ENCODE peak calls at places on chromosomes 1 and 21, in nine cellular contexts. P, H, L, C, S, R, U, W and M are unnamed samples. For H3K36me3, the result is how much of the 10 kb centered on the place peaks cover.

GRCh38 chr1:6037338-6037762 is 8.3 kb upstream of the KCNAB2 start:
- DNase-seq in L (no peak), C (no peak), P (no peak), H (no peak), S (no peak), W (no peak), U (no peak), R (no peak), M (no peak)

GRCh38 chr1:58528518-58528917 is 18.0 kb downstream of the OMA1 start:
- DNase-seq in U (no peak), P (no peak), L (no peak), H (peak), S (no peak), C (no peak), R (no peak), W (no peak), M (no peak)

GRCh38 chr1:33130297-33130696 is 49.3 kb downstream of the AZIN2 start:
- DNase-seq in P (no peak), W (no peak), L (no peak), U (no peak), H (peak), S (no peak), C (no peak), R (no peak), M (no peak)

GRCh38 chr1:117512728-117513321 is 93.0 kb upstream of the TENT5C start:
- DNase-seq in P (no peak), L (no peak), R (no peak), S (no peak), H (peak), C (no peak), W (no peak), U (no peak), M (peak)

GRCh38 chr1:175262646-175263045 is 70.1 kb upstream of the KIAA0040 start:
- DNase-seq in P (no peak), W (no peak), H (no peak), U (no peak), S (no peak), L (no peak), C (no peak), R (no peak), M (no peak)

GRCh38 chr1:223331929-223332328 is 32.0 kb downstream of the SUSD4 start:
- DNase-seq in C (no peak), R (no peak), P (no peak), H (no peak), L (no peak), W (no peak), U (no peak), S (no peak), M (no peak)

GRCh38 chr1:202585591-202585934 is 124.7 kb downstream of the SYT2 start:
- DNase-seq in S (no peak), U (no peak), C (no peak), L (no peak), W (no peak), P (no peak), H (no peak), R (no peak), M (no peak)

GRCh38 chr1:163824490-163824889 is 502.7 kb downstream of the NUF2 start:
- DNase-seq in W (no peak), C (no peak), U (no peak), L (no peak), P (no peak), S (no peak), H (peak), R (no peak), M (no peak)

GRCh38 chr1:51328279-51328678 is 2.1 kb downstream of the TTC39A start:
- DNase-seq in C (no peak), L (no peak), W (no peak), S (no peak), R (no peak), H (no peak), P (no peak), U (no peak), M (no peak)

GRCh38 chr1:143698016-143698415 is 273.8 kb downstream of the FAM72C start:
- DNase-seq in W (peak), H (peak), L (peak), S (no peak), P (no peak), U (no peak), C (no peak), R (peak), M (no peak)

GRCh38 chr1:43587594-43587993 is 56.9 kb downstream of the PTPRF start:
- DNase-seq in L (no peak), U (no peak), H (no peak), S (no peak), R (no peak), P (no peak), C (no peak), W (no peak), M (no peak)

GRCh38 chr21:17777321-17777720 is 41.8 kb downstream of the C21orf91 start:
- DNase-seq in S (no peak), P (no peak), U (no peak), H (no peak), C (no peak), W (no peak), R (no peak), L (no peak), M (no peak)

GRCh38 chr1:95259245-95259644 is 25.2 kb downstream of the RWDD3 start:
- DNase-seq in L (no peak), W (no peak), U (no peak), H (no peak), P (no peak), S (no peak), R (no peak), C (no peak), M (no peak)

GRCh38 chr1:100279358-100279923 is 13.4 kb downstream of the RTCA start:
- DNase-seq in U (no peak), H (no peak), C (no peak), R (no peak), S (no peak), P (no peak), W (no peak), L (no peak), M (no peak)

GRCh38 chr1:114740331-114740730 is 17.5 kb downstream of the CSDE1 start:
- DNase-seq in H (no peak), R (no peak), P (no peak), W (no peak), S (no peak), U (no peak), C (no peak), L (no peak), M (no peak)

GRCh38 chr1:114741963-114742746 is 15.6 kb downstream of the CSDE1 start:
- DNase-seq in L (no peak), U (no peak), C (no peak), R (no peak), H (no peak), P (no peak), S (no peak), W (no peak), M (no peak)

GRCh38 chr1:114735479-114735878 is 18.9 kb upstream of the NRAS start:
- DNase-seq in W (no peak), L (no peak), P (no peak), H (no peak), U (no peak), C (no peak), S (no peak), R (no peak), M (no peak)

DNA sequence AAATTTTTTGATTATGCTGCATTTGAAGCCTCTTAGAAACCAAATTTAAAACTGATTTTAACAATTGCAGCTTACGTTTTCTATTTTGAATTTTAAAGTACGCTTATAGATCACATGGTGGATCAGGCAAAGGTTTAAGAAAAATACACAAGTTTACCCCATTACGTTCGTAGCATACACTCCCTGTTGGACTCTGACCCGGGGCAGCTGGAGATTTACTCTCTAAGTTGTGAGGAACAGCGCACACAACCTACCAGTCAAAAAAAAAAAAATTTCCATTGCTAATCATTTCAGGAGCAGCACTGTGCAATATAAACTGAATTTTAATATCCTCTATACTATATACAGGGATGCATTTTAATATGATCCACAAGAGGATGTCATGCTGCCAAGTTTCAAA is 20.5 kb downstream of the CSDE1 start:
- DNase-seq in H (no peak), C (no peak), R (no peak), U (no peak), P (no peak), W (no peak), S (no peak), L (no peak), M (no peak)
- H3K36me3 ChIP-seq in H (under half), C (under half), R (half or more), U (half or more), P (half or more), W (half or more), S (under half), L (half or more), M (half or more)

DNA sequence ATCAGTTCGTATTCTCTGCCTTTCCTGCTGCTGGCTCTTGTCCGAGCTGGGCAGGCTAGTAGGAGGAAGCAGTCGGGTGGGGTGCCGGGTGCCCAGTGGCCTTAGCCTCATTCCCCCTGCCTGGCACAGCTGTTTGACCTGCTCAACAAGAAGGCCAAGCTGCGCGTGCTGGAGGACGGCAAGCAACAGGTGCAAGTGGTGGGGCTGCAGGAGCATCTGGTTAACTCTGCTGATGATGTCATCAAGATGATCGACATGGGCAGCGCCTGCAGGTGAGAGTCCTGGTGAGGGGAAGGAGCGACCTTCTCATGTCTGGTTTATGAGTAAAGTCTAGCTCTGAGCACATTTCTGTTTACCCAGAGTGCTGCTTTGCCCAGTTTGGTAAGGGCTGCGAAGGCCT is 16.3 kb upstream of the RPS8 start:
- DNase-seq in W (no peak), R (no peak), C (no peak), L (no peak), H (no peak), S (no peak), U (no peak), P (no peak), M (no peak)
- H3K36me3 ChIP-seq in W (under half), R (under half), C (under half), L (half or more), H (under half), S (under half), U (under half), P (under half), M (under half)

DNA sequence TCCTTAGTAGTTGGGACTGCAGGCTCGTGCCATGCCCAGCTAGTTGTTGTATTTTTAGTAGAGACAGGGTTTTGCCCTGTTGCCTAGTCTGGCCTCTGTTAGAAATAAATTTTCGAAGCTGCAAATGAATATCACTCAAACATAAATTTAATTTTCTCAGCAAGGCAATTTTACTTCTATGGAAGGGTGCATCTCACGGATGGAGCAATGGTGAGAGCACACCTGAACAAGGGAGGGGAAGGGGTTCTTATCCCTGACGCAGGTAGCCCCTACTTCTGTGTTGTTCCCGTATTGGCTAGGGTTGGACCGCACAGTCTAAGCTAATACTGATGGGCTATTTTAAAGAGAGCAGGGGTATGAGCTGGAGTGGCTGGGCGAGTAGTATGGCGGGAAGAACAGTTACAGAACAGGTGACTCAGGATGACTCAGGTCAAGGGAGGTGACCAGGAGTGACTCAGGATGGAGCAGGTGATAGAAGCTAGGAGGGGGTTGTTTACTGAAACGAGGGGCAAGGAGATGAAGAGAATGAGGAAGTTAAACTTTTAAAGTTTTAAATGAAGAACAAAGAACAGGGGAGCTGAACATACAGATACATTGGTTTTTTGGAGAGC is 7.5 kb downstream of the MDM4 start:
- DNase-seq in L (no peak), H (no peak), C (no peak), S (no peak), R (no peak), U (no peak), W (no peak), P (no peak), M (no peak)
- H3K36me3 ChIP-seq in L (half or more), H (under half), C (under half), S (under half), R (under half), U (under half), W (half or more), P (under half), M (under half)

DNA sequence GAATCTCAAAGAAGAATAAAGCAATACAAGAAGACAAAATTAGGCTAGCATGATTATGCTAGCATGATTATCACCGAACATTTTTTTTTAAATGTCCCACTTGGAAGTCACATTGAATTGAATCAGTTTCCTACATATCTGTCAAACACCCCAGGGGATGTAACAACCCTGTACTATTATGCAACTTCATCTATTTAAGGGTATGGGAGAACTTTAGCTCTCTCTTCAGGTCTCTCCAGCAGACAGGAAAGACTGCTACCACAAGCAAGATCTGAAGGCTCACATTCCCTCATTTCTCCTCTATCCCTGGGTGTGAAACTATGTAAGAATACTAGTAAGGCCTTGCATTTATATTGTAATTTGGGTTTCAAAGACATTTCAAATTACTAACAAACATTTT is 52.8 kb downstream of the EDEM3 start:
- DNase-seq in R (no peak), S (no peak), W (no peak), P (no peak), U (no peak), C (no peak), H (no peak), L (no peak), M (no peak)
- H3K36me3 ChIP-seq in R (under half), S (under half), W (half or more), P (under half), U (half or more), C (under half), H (under half), L (half or more), M (half or more)

GRCh38 chr1:3883194-3883920 is 16.7 kb downstream of the C1orf174 start:
- DNase-seq in H (no peak), C (no peak), P (no peak), R (no peak), U (no peak), S (no peak), L (no peak), W (peak), M (no peak)
- H3K36me3 ChIP-seq in H (under half), C (under half), P (under half), R (under half), U (half or more), S (under half), L (half or more), W (half or more), M (half or more)

DNA sequence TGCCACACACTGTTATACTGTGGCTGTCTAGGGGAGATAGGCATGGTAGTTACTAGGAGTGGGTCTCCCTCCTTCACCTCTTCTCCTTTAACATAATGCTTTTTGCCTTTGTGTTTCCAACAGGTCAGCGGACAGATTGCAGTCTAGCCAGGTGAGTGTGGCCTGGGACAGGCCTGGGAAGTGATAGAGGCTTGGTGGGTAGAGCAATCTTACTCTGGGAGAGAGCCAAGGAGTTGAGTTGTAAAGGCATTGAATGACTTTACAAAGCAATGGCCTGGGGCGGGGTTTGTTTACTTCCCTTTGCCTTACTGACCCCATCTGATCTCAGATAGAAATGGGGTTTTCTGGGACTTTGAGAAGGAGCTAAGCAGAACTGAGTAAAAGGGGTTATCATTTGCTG is 51.0 kb upstream of the IKBKE start:
- DNase-seq in L (no peak), U (no peak), P (no peak), C (no peak), R (no peak), W (no peak), S (no peak), H (no peak), M (no peak)
- H3K36me3 ChIP-seq in L (half or more), U (under half), P (under half), C (under half), R (under half), W (half or more), S (under half), H (under half), M (half or more)

GRCh38 chr1:212975607-212975918 is 25.2 kb downstream of the VASH2 start:
- DNase-seq in S (no peak), H (peak), C (no peak), U (no peak), P (no peak), R (no peak), W (no peak), L (no peak), M (no peak)

GRCh38 chr1:212976586-212976985 is 26.2 kb downstream of the VASH2 start:
- DNase-seq in W (no peak), L (no peak), H (no peak), R (no peak), U (no peak), C (no peak), S (no peak), P (no peak), M (no peak)

GRCh38 chr1:212979340-212980122 is 29.2 kb downstream of the VASH2 start:
- DNase-seq in R (no peak), U (no peak), H (no peak), W (no peak), L (no peak), P (no peak), S (no peak), C (no peak), M (peak)

GRCh38 chr1:212980123-212980800 is 29.9 kb downstream of the VASH2 start:
- DNase-seq in S (no peak), C (no peak), P (no peak), H (peak), R (peak), L (peak), U (peak), W (no peak), M (no peak)

DNA sequence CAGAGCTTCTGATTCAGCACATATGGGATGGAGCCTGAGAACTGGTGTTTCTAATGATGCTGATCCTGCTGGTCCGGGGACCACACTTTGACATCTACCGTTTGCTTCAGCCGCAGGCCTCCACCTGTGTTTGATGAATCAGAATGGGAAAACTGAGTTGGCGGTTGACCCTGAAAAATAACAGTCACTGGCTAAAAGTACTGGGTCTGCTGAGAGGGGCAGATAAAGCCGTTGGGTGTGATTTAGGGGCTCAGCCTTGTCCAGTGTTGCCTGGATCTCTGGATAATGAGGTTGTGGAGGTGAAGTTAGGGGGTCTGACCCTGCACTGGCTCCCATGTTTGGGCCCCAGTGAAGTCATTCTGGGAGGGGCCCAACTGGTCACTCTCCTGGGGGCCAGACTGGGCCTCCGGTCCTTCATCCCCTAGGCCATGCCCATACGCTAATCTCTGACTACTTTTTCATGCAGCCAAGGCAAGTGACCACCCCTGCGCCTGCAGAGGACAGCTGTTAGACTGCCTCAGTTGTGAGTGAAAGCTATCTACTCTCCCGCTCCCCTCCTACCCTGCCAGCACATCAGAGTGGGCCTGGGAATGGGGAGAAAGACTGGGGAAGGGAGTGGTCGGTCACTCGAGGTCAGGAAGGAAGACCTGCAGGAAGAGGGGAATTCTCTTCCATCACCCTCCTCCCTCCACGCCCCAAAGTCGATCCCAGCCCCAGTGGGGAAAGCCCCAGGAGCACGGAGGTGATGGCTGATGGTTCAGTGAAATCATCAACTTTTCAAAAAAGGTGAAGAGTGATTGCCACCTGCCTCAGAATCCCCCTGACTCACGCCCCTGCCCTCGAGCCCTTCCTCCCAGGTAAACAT is 27.7 kb downstream of the VASH2 start:
- DNase-seq in C (no peak), S (no peak), W (no peak), U (no peak), L (no peak), P (no peak), H (no peak), R (no peak), M (no peak)
- H3K36me3 ChIP-seq in C (under half), S (under half), W (under half), U (under half), L (under half), P (under half), H (under half), R (under half), M (under half)

GRCh38 chr1:93597697-93598096 is 83.9 kb downstream of the BCAR3 start:
- DNase-seq in W (peak), C (no peak), P (no peak), R (no peak), L (peak), H (peak), U (peak), S (no peak), M (no peak)
- H3K36me3 ChIP-seq in W (under half), C (under half), P (under half), R (under half), L (under half), H (under half), U (under half), S (under half), M (under half)

DNA sequence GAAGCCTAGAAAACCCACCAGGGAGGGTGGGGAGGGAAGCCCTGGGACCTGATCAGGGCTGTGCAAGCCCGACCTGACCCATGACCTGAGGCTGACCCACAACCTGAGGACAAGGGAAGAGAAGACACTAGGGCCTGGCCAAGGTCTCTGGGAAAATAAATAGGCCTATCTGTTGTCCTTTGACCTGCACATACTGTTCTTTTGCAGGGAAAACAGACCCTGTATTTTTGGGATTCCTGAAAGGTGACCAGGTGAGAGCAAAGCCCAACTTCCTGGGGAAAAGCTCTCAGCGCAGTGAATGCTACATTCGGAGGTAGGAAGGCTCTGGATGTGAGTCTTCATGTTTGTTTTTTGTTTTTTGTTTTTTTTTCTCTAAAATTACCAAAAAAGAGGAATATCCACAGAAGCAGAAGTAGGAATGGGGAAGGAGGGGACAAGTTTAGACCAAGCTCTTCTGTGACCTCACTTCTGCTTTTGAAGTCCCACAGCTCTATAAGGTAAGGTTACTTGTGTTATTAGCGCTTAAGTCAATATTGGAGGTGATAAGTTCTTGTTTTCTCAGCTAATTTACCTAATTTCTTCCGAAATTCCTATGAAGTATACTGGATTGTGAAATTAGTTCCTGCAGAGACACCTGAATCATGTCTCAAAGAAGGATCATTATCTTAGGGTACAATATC is 26.2 kb upstream of the LYST start:
- DNase-seq in L (no peak), W (no peak), S (no peak), H (no peak), C (no peak), R (no peak), U (no peak), P (no peak), M (no peak)
- H3K36me3 ChIP-seq in L (under half), W (under half), S (under half), H (under half), C (under half), R (under half), U (under half), P (under half), M (under half)

GRCh38 chr21:46229133-46229922 is 754 bp upstream of the LSS start:
- DNase-seq in W (peak), S (no peak), R (peak), P (no peak), U (no peak), L (no peak), C (no peak), H (no peak), M (no peak)
- H3K36me3 ChIP-seq in W (under half), S (under half), R (under half), P (under half), U (under half), L (under half), C (under half), H (under half), M (under half)